ENCODE peak calls at places on chromosomes 11 and 22, in seven cellular contexts. G is HCT116, T is HepG2, L is heart left ventricle, J is adrenal gland, U is body of pancreas, V is K562. Y is an unnamed sample.
A peak's percentile ranks its signal among the peaks of the same experiment; 100 is the strongest.

GRCh38 chr22:29146101-29146560 is 59.6 kb upstream of the EMID1 start:
- DNase-seq in G (no peak), T (no peak), L (no peak), J (no peak), U (no peak), V (no peak), Y (no peak)

GRCh38 chr22:50171319-50171964 is 911 bp downstream of the PANX2 start:
- DNase-seq in G (no peak), T (no peak), L (peak; percentile 60), J (no peak), U (no peak), V (no peak), Y (no peak)

GRCh38 chr22:49770454-49771265 is 57.0 kb downstream of the BRD1 start:
- DNase-seq in G (no peak), T (no peak), L (peak; percentile 58), J (peak; percentile 8), U (no peak), V (no peak), Y (no peak)

GRCh38 chr11:68661697-68662603 is 22.4 kb upstream of the GAL start:
- DNase-seq in G (no peak), T (no peak), L (no peak), J (no peak), U (no peak), V (no peak), Y (no peak)

GRCh38 chr22:49329636-49330035 is 498.0 kb downstream of the BRD1 start:
- DNase-seq in G (no peak), T (no peak), L (no peak), J (no peak), U (no peak), V (no peak), Y (no peak)

GRCh38 chr11:78833237-78833636 is 258.6 kb upstream of the NARS2 start:
- DNase-seq in G (no peak), T (no peak), L (no peak), J (no peak), U (peak; percentile 47), V (no peak), Y (no peak)

GRCh38 chr11:43942651-43943356 is 367 bp downstream of the C11orf96 start:
- DNase-seq in G (no peak), T (no peak), L (peak; percentile 67), J (peak; percentile 65), U (no peak), V (peak; percentile 51), Y (peak; percentile 55)

GRCh38 chr11:1059759-1060158 is 14.9 kb upstream of the MUC2 start:
- DNase-seq in G (no peak), T (no peak), L (no peak), J (no peak), U (no peak), V (peak; percentile 37), Y (no peak)

GRCh38 chr22:39501644-39502108 is 414 bp upstream of the MIEF1 start:
- DNase-seq in G (no peak), T (no peak), L (no peak), J (no peak), U (no peak), V (no peak), Y (no peak)

GRCh38 chr22:46042786-46043185 is 65.8 kb upstream of the WNT7B start:
- DNase-seq in G (no peak), T (no peak), L (no peak), J (no peak), U (no peak), V (no peak), Y (no peak)

GRCh38 chr11:62133328-62134065 is 9.7 kb downstream of the INCENP start:
- DNase-seq in G (no peak), T (no peak), L (no peak), J (no peak), U (no peak), V (no peak), Y (no peak)

GRCh38 chr11:75650167-75650723 is 18.6 kb downstream of the MAP6 start:
- DNase-seq in G (no peak), T (no peak), L (no peak), J (no peak), U (no peak), V (no peak), Y (no peak)

GRCh38 chr11:2089536-2090165 is 49.5 kb downstream of the IGF2 start:
- DNase-seq in G (peak; percentile 73), T (peak; percentile 54), L (no peak), J (no peak), U (no peak), V (peak; percentile 78), Y (peak; percentile 80)

GRCh38 chr22:39960791-39961746 is 872 bp downstream of the TMA7B start:
- DNase-seq in G (no peak), T (no peak), L (no peak), J (no peak), U (peak; percentile 61), V (peak; percentile 89), Y (peak; percentile 94)

GRCh38 chr11:78210000-78210608 is 21.4 kb downstream of the USP35 start:
- DNase-seq in G (no peak), T (no peak), L (no peak), J (no peak), U (no peak), V (no peak), Y (no peak)

GRCh38 chr11:1864216-1864615 is 11.3 kb downstream of the LSP1 start:
- DNase-seq in G (no peak), T (no peak), L (peak; percentile 70), J (no peak), U (no peak), V (no peak), Y (no peak)

GRCh38 chr22:35839811-35840739 is 122.4 kb downstream of the APOL5 start:
- DNase-seq in G (peak; percentile 95), T (no peak), L (peak; percentile 85), J (peak; percentile 92), U (peak; percentile 86), V (peak; percentile 92), Y (peak; percentile 8)

GRCh38 chr11:123434911-123435310 is 4.8 kb downstream of the GRAMD1B start:
- DNase-seq in G (no peak), T (no peak), L (no peak), J (no peak), U (no peak), V (no peak), Y (no peak)

GRCh38 chr11:48064306-48064705 is 83.9 kb downstream of the PTPRJ start:
- DNase-seq in G (no peak), T (no peak), L (no peak), J (no peak), U (no peak), V (no peak), Y (no peak)

GRCh38 chr11:12199231-12199948 is 89.0 kb downstream of the MICAL2 start:
- DNase-seq in G (no peak), T (no peak), L (no peak), J (no peak), U (peak; percentile 49), V (peak; percentile 72), Y (no peak)

GRCh38 chr11:12196335-12196734 is 85.9 kb downstream of the MICAL2 start:
- DNase-seq in G (no peak), T (no peak), L (no peak), J (no peak), U (no peak), V (no peak), Y (no peak)

GRCh38 chr11:12195773-12196172 is 85.4 kb downstream of the MICAL2 start:
- DNase-seq in G (no peak), T (no peak), L (no peak), J (no peak), U (no peak), V (peak; percentile 65), Y (peak; percentile 42)

GRCh38 chr11:12198261-12198925 is 88.0 kb downstream of the MICAL2 start:
- DNase-seq in G (no peak), T (no peak), L (no peak), J (no peak), U (peak; percentile 52), V (no peak), Y (no peak)

DNA sequence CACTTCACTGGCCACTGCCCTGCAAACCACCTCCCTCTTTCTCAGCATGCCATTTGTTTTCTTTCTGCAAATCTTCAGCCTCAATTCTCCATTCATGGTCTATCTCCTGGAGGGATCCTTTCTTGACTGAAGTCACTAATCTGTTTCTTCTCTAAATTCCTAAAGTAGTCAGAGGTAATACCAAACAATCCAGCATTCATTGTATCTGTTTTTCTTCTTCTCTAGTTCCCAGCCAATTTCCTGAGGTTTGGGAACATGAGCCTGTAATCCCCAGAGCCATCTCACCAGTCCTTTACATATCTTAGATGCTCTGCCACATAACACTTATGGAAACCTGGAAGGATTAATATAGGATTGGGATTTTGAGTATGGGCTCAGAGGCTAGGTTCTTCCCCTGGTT is 86.5 kb downstream of the MICAL2 start:
- DNase-seq in G (no peak), T (no peak), L (no peak), J (no peak), U (no peak), V (no peak), Y (no peak)
- H3K4me3 ChIP-seq in G (no peak overlapping the region), T (no peak overlapping the region), L (no peak overlapping the region), J (no peak overlapping the region), U (no peak overlapping the region), V (no peak overlapping the region), Y (no peak overlapping the region)

GRCh38 chr22:31199187-31199586 is 12.9 kb upstream of the LIMK2 start:
- DNase-seq in G (no peak), T (peak; percentile 50), L (no peak), J (no peak), U (no peak), V (no peak), Y (no peak)
- TF ChIP-seq CTCF in G (peak; percentile 39), T (peak; percentile 80), L (no peak), J (no peak), U (no peak), V (no peak), Y (no peak)

GRCh38 chr11:119381186-119381988 is at the start of gene USP2:
- DNase-seq in G (peak; percentile 93), T (peak; percentile 93), L (peak; percentile 98), J (peak; percentile 97), U (peak; percentile 97), V (peak; percentile 97), Y (peak; percentile 96)
- TF ChIP-seq POLR2A in G (no peak), T (peak; percentile 61), L (no peak), J (peak; percentile 80), U (peak; percentile 59), V (peak; percentile 40), Y (no peak)

GRCh38 chr22:47095395-47096122 is 333.1 kb downstream of the TBC1D22A start:
- DNase-seq in G (no peak), T (no peak), L (no peak), J (no peak), U (no peak), V (no peak), Y (no peak)
- H3K4me3 ChIP-seq in G (no peak overlapping the region), T (no peak overlapping the region), L (no peak overlapping the region), J (no peak overlapping the region), U (no peak overlapping the region), V (no peak overlapping the region), Y (no peak overlapping the region)

DNA sequence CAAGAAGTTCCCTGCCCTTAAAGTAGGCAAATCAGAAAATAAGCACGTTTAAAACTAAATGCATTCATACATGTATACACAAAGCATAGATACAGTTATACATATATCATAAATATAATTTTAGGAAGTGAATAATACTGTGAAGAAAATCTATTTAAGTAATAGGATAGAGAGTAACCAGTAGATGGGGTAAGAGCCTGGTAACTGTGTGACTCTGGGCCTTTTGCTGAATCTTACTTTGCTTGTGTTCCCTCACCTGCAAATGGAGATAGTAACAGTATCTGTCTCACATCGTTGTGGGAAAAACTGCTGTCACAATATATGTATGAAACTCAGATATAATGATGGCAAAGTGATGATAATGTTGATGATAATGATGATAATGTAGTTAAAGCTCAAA is 29.9 kb downstream of the MS4A2 start:
- DNase-seq in G (no peak), T (no peak), L (no peak), J (no peak), U (no peak), V (peak; percentile 21), Y (peak; percentile 8)
- TF ChIP-seq CTCF in G (peak; percentile 27), T (no peak), L (no peak), J (no peak), U (no peak), V (no peak), Y (no peak)